ENCODE peak calls at places on chromosomes 1 and 21, in ten cellular contexts. X is stimulated activated CD4-positive, alpha-beta T cell treated with anti-CD3 and anti-CD28 coated beads, Interleukin-4, amount 100 ng/mL, for 48 hours; Z is anterior cingulate cortex; G is foreskin fibroblast; V is activated CD4-positive, alpha-beta T cell treated with anti-CD3 and anti-CD28 coated beads, Interleukin-2, amount 50 U/mL, for 4 hours; F is GM12891; E is mucosa of descending colon; R is ovary; P is effector CD4-positive, alpha-beta T cell; J is NCI-H345. N is an unnamed sample.

GRCh38 chr1:106746448-106747085 is 309.9 kb upstream of the PRMT6 start:
- DNase-seq in V (no peak), F (no peak), R (no peak), X (no peak), J (peak; percentile 33), E (no peak), P (no peak), Z (no peak), G (no peak), N (peak; percentile 20)

GRCh38 chr1:218156602-218157001 is 128.5 kb upstream of the RRP15 start:
- DNase-seq in G (peak; percentile 2), P (no peak), V (no peak), Z (no peak), J (peak; percentile 76), X (no peak), F (no peak), E (no peak), R (no peak), N (peak; percentile 22)

GRCh38 chr1:90922996-90923395 is 98.8 kb downstream of the ZNF644 start:
- DNase-seq in F (no peak), Z (no peak), G (no peak), P (no peak), X (no peak), R (no peak), J (no peak), V (no peak), E (no peak), N (no peak)

GRCh38 chr1:224450956-224451350 is 16.4 kb upstream of the WDR26 start:
- DNase-seq in P (no peak), F (no peak), J (no peak), Z (no peak), E (no peak), R (no peak), X (no peak), G (no peak), V (no peak), N (no peak)

GRCh38 chr1:79711001-79711431 is 704.5 kb upstream of the ADGRL4 start:
- DNase-seq in X (no peak), F (no peak), G (peak; percentile 76), E (no peak), P (no peak), V (no peak), Z (no peak), J (no peak), R (no peak), N (no peak)

GRCh38 chr1:63731117-63732043 is 42.4 kb upstream of the ROR1 start:
- DNase-seq in F (no peak), R (no peak), P (no peak), Z (no peak), X (no peak), V (no peak), E (peak; percentile 31), G (peak; percentile 95), J (no peak), N (no peak)

GRCh38 chr1:41913025-41913424 is 5.7 kb downstream of the HIVEP3 start:
- DNase-seq in R (no peak), E (no peak), P (no peak), G (no peak), J (peak; percentile 72), X (no peak), Z (no peak), V (no peak), F (no peak), N (no peak)

GRCh38 chr1:147072371-147073061 is 99.8 kb downstream of the PRKAB2 start:
- DNase-seq in X (no peak), V (no peak), F (no peak), P (no peak), J (no peak), Z (no peak), R (no peak), E (no peak), G (peak; percentile 54), N (no peak)

GRCh38 chr1:215637041-215637573 is 70.0 kb downstream of the KCTD3 start:
- DNase-seq in V (no peak), J (no peak), G (peak; percentile 43), R (peak; percentile 45), Z (no peak), E (peak; percentile 41), X (no peak), F (no peak), P (no peak), N (no peak)

GRCh38 chr1:15260418-15261154 is 13.6 kb downstream of the FHAD1 start:
- DNase-seq in Z (no peak), R (peak; percentile 74), X (no peak), E (no peak), F (no peak), G (peak; percentile 18), P (no peak), J (no peak), V (no peak), N (no peak)

GRCh38 chr1:31031330-31032143 is 34.0 kb downstream of the PUM1 start:
- DNase-seq in P (no peak), G (no peak), Z (no peak), J (no peak), F (no peak), R (no peak), E (no peak), V (no peak), X (no peak), N (no peak)

GRCh38 chr1:112337028-112337531 is 58.9 kb upstream of the CTTNBP2NL start:
- DNase-seq in G (peak; percentile 60), X (no peak), P (no peak), F (no peak), V (no peak), E (no peak), R (no peak), Z (no peak), J (peak; percentile 6), N (peak; percentile 27)

GRCh38 chr21:39079617-39080016 is 103.6 kb downstream of the PSMG1 start:
- DNase-seq in R (no peak), X (no peak), E (peak; percentile 60), V (no peak), G (peak; percentile 37), F (no peak), J (no peak), Z (no peak), P (no peak), N (no peak)

GRCh38 chr1:6273380-6273891 is 12.5 kb upstream of the GPR153 start:
- DNase-seq in X (no peak), R (no peak), J (no peak), F (no peak), Z (no peak), V (no peak), P (no peak), G (peak; percentile 76), E (no peak), N (no peak)

GRCh38 chr1:162541619-162542141 is 19.8 kb upstream of the UAP1 start:
- DNase-seq in R (peak; percentile 47), G (peak; percentile 98), P (no peak), V (no peak), J (no peak), Z (no peak), E (peak; percentile 15), F (no peak), X (no peak), N (no peak)

GRCh38 chr21:46142581-46143473 is 12.6 kb downstream of the FTCD start:
- DNase-seq in V (no peak), G (no peak), P (no peak), X (no peak), R (peak; percentile 44), E (no peak), J (no peak), Z (no peak), F (no peak), N (no peak)

GRCh38 chr1:6123816-6124215 is 56.3 kb downstream of the CHD5 start:
- DNase-seq in J (no peak), Z (no peak), F (no peak), E (no peak), G (no peak), R (no peak), V (no peak), X (no peak), P (no peak), N (no peak)

GRCh38 chr1:160209656-160210046 is 4.5 kb downstream of the PEA15 start:
- DNase-seq in E (no peak), G (no peak), V (no peak), R (peak; percentile 59), F (no peak), P (no peak), Z (no peak), J (no peak), X (no peak), N (no peak)

GRCh38 chr1:35030338-35031102 is 1.2 kb downstream of the ZMYM6 start:
- DNase-seq in V (no peak), P (no peak), F (no peak), E (no peak), X (no peak), G (no peak), J (no peak), R (no peak), Z (no peak), N (no peak)

N was measured in NCI-H748 treated with DMSO at 0.1 percent for 48 hours.